ENCODE peak calls at places on chromosomes 12 and 14, in five cellular contexts. U is PC-3, O is H1, V is endothelial cell of umbilical vein, S is K562. G is an unnamed sample. For H3K79me2, the result is how much of the 10 kb centered on the place peaks cover.

GRCh38 chr14:71363961-71364360 is 456.7 kb downstream of the PCNX1 start:
- DNase-seq in S (no peak), U (no peak), V (no peak), O (no peak), G (no peak)

GRCh38 chr14:76091036-76091435 is 60.7 kb upstream of the GPATCH2L start:
- DNase-seq in S (peak), V (peak), O (no peak), U (peak), G (peak)

GRCh38 chr14:46985529-46986137 is 334.1 kb upstream of the RPL10L start:
- DNase-seq in O (no peak), V (no peak), S (no peak), U (peak), G (no peak)

GRCh38 chr14:100339757-100340453 is 16.8 kb downstream of the SLC25A47 start:
- DNase-seq in O (no peak), U (no peak), V (no peak), S (no peak), G (no peak)

GRCh38 chr12:53694746-53695145 is 18.9 kb upstream of the ATP5MC2 start:
- DNase-seq in U (no peak), S (no peak), V (no peak), O (no peak), G (peak)

GRCh38 chr12:82524020-82524419 is 162.7 kb upstream of the TMTC2 start:
- DNase-seq in V (no peak), U (peak), O (no peak), S (no peak), G (no peak)

GRCh38 chr14:105026789-105027563 is 6.1 kb upstream of the CDCA4 start:
- DNase-seq in V (no peak), O (no peak), S (no peak), U (peak), G (no peak)

GRCh38 chr14:83217492-83217891 is 1683.8 kb upstream of the SEL1L start:
- DNase-seq in O (no peak), V (no peak), S (no peak), U (peak), G (peak)

GRCh38 chr12:2084553-2085296 is 31.9 kb downstream of the CACNA1C start:
- DNase-seq in O (no peak), U (peak), S (no peak), V (no peak), G (no peak)

GRCh38 chr12:111753144-111753881 is 13.4 kb upstream of the ALDH2 start:
- DNase-seq in U (peak), O (no peak), V (peak), S (peak), G (peak)

GRCh38 chr14:33460119-33460518 is 490.8 kb downstream of the EGLN3 start:
- DNase-seq in O (no peak), S (no peak), U (no peak), V (no peak), G (no peak)

GRCh38 chr12:121915841-121916321 is 2.5 kb upstream of the CFAP251 start:
- DNase-seq in S (no peak), O (no peak), V (no peak), U (no peak), G (peak)

GRCh38 chr12:56808954-56809353 is 45.8 kb downstream of the HSD17B6 start:
- DNase-seq in V (no peak), S (no peak), U (peak), O (no peak), G (no peak)

GRCh38 chr14:79270361-79270760 is 940.9 kb downstream of the DIO2 start:
- DNase-seq in U (no peak), S (no peak), O (no peak), V (no peak), G (no peak)

GRCh38 chr14:54712371-54712998 is 145.6 kb downstream of the SAMD4A start:
- DNase-seq in S (no peak), U (peak), O (no peak), V (peak), G (no peak)

GRCh38 chr12:19846561-19846960 is 407.3 kb downstream of the AEBP2 start:
- DNase-seq in U (peak), O (no peak), S (no peak), V (peak), G (no peak)

GRCh38 chr14:80726211-80726610 is 215.3 kb downstream of the CEP128 start:
- DNase-seq in U (no peak), S (no peak), V (no peak), O (no peak), G (no peak)

GRCh38 chr12:5038781-5039311 is 4.8 kb upstream of the KCNA5 start:
- DNase-seq in O (no peak), S (no peak), V (no peak), U (no peak), G (no peak)

GRCh38 chr14:70821916-70822705 is 12.8 kb upstream of the MAP3K9 start:
- DNase-seq in O (no peak), U (peak), V (peak), S (peak), G (peak)

GRCh38 chr12:111438501-111438900 is 32.8 kb downstream of the SH2B3 start:
- DNase-seq in O (no peak), V (peak), S (no peak), U (peak), G (peak)

GRCh38 chr14:46782281-46782680 is 130.7 kb upstream of the RPL10L start:
- DNase-seq in S (no peak), U (no peak), O (no peak), V (no peak), G (no peak)

GRCh38 chr14:81396108-81396507 is 4.0 kb downstream of the STON2 start:
- DNase-seq in V (no peak), S (no peak), U (peak), O (no peak), G (no peak)

GRCh38 chr14:22283000-22283399 is 306.0 kb downstream of the DAD1 start:
- DNase-seq in U (peak), V (no peak), O (no peak), S (no peak), G (no peak)

GRCh38 chr14:69046468-69046867 is 67.4 kb upstream of the ACTN1 start:
- DNase-seq in U (no peak), V (peak), S (no peak), O (no peak), G (no peak)

GRCh38 chr12:120118710-120119097 is 2.2 kb upstream of the RAB35 start:
- DNase-seq in S (no peak), U (peak), O (no peak), V (peak), G (no peak)

GRCh38 chr12:51864701-51865469 is 16.4 kb upstream of the FIGNL2 start:
- DNase-seq in O (no peak), U (no peak), V (no peak), S (no peak), G (peak)

GRCh38 chr12:120376890-120377572 is 8.1 kb upstream of the MSI1 start:
- DNase-seq in O (no peak), V (no peak), U (no peak), S (no peak), G (no peak)

GRCh38 chr14:50397461-50398196 is 948 bp upstream of the CDKL1 start:
- DNase-seq in S (no peak), U (peak), O (no peak), V (no peak), G (peak)

GRCh38 chr12:109093022-109093918 is at the start of gene ALKBH2:
- DNase-seq in S (peak), U (peak), V (peak), O (peak), G (peak)

GRCh38 chr12:56723889-56724659 is 1.0 kb downstream of the NACA start:
- DNase-seq in O (no peak), U (peak), V (peak), S (no peak), G (peak)

GRCh38 chr12:110077769-110078168 is 29.4 kb upstream of the C12orf76 start:
- DNase-seq in U (no peak), V (no peak), S (peak), O (no peak), G (no peak)

GRCh38 chr12:89544730-89545184 is 18.9 kb upstream of the POC1B start:
- DNase-seq in S (no peak), U (no peak), V (peak), O (no peak), G (peak)

GRCh38 chr12:87848248-87848868 is 180.8 kb downstream of the C12orf50 start:
- DNase-seq in V (peak), O (no peak), U (peak), S (peak), G (peak)

GRCh38 chr12:108622425-108622824 is 11.3 kb downstream of the SELPLG start:
- DNase-seq in O (no peak), S (peak), U (no peak), V (peak), G (peak)

GRCh38 chr14:93231129-93231979 is 24.3 kb downstream of the UBR7 start:
- DNase-seq in O (no peak), S (no peak), U (peak), V (peak), G (no peak)

GRCh38 chr14:79295385-79295784 is 915.9 kb downstream of the DIO2 start:
- DNase-seq in V (no peak), U (no peak), O (no peak), S (no peak), G (no peak)

GRCh38 chr12:91224411-91224810 is 41.8 kb upstream of the DCN start:
- DNase-seq in O (no peak), S (no peak), V (no peak), U (no peak), G (no peak)
- H3K79me2 ChIP-seq in O (under half), S (under half), V (under half), U (under half), G (under half)

DNA sequence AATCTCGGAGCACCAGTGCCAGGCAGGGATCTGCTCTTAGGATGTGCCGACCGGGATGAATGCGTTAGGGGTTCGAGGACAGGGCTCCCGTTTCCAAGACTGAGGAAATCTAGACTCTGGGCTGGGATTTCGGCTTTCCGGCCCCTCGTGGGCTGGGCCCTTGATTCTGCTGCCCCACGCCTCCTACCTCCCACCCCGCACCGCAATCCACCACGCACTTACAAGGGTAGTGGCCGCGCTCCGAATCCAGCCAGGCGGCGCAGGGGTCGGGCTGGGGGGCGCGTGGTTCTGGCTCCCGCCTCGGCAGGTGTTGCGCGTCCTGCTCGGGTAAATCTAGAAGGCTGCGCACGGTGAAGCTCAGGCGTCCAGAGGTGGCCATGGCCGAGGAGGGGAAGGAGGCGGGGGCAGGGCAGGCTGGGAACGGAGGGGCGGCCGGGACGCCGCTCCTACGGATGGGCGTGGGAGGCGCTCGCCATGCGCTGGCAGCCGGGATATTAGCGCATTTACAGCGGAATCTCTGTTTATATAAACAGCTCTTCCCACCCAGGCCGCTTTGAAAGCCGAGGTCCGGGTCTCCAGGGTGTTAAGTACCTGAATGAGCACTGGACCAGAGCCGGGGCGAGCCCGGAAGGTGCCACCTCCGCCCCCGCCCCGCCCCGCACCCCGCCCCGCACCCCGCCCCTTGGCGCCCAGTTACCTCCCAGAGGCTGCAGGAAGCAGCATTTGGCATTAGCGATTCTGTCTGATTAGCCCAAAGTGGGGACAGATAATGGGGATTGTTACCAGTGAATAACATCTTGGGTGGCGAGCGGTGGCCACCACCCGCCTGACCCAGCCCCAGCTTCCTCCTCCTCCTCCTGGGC is at the start of gene NKX2-8:
- DNase-seq in U (no peak), V (no peak), O (no peak), S (peak), G (peak)
- TF ChIP-seq EZH2 in U (no peak), V (peak), O (no peak), S (no peak), G (peak)

GRCh38 chr12:126772171-126772864 is 1494.7 kb upstream of the TMEM132C start:
- DNase-seq in O (no peak), V (no peak), U (peak), S (peak), G (no peak)

GRCh38 chr12:126773491-126773890 is 1493.5 kb upstream of the TMEM132C start:
- DNase-seq in S (no peak), U (no peak), V (no peak), O (no peak), G (no peak)

GRCh38 chr12:126773012-126773411 is 1494.0 kb upstream of the TMEM132C start:
- DNase-seq in U (no peak), O (no peak), S (no peak), V (no peak), G (no peak)

GRCh38 chr12:126780343-126780742 is 1486.6 kb upstream of the TMEM132C start:
- DNase-seq in U (no peak), V (no peak), O (no peak), S (no peak), G (no peak)

GRCh38 chr12:126776047-126776446 is 1490.9 kb upstream of the TMEM132C start:
- DNase-seq in V (no peak), O (no peak), S (no peak), U (peak), G (no peak)
- H3K79me2 ChIP-seq in V (under half), O (under half), S (under half), U (under half), G (under half)

DNA sequence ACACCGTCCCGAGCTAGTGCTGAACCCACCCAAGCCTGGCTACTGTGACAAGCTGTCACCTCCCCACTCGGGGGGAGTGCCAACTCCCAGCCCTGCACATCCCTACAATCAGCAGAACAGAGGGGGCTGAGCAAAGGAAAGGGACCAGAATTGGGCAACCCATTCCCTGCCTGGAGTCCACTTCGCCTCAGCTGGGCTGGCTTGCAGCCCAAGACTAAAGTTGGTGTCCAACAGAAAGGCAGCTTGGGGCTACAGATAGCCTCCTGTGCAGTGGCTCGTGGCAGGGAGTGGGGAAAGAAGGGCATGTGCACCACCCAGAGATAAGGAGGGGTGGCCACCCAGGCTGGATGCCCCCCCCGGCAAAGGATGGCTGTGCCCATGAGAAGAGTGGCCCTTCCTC is 16.9 kb downstream of the AHSA1 start:
- DNase-seq in V (no peak), U (no peak), O (no peak), S (no peak), G (no peak)
- TF ChIP-seq EZH2 in V (no peak), U (no peak), O (no peak), S (no peak), G (no peak)

DNA sequence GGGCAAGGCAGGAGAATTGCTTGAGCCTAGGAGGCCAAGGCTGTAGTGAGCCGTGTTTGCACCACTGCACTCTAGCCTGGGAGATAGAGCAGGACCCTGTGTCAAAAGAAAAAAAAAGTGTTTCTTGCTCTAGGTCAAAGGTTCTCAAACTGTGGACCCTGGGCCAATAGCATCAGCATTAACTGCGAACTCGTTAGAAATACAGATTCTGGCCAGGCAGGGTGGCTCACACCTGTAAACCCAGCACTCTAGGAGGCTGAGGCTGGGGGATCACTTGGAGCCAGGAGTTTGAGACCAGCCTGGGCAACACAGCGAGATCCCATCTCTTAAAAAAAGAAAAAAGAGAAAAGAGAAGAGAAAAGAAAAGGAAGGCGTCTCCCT is 858 bp downstream of the RILPL2 start:
- DNase-seq in S (no peak), V (no peak), U (no peak), O (no peak), G (no peak)
- H3K79me2 ChIP-seq in S (under half), V (under half), U (under half), O (under half), G (under half)

GRCh38 chr12:49086116-49086515 is 8.5 kb downstream of the DHH start:
- DNase-seq in S (no peak), O (no peak), U (no peak), V (no peak), G (no peak)

GRCh38 chr12:49089831-49090773 is 4.5 kb downstream of the DHH start:
- DNase-seq in V (peak), O (no peak), U (peak), S (peak), G (peak)

GRCh38 chr12:49091056-49091835 is 3.4 kb downstream of the DHH start:
- DNase-seq in S (no peak), V (no peak), O (no peak), U (no peak), G (peak)

GRCh38 chr12:49088190-49088931 is 6.2 kb downstream of the DHH start:
- DNase-seq in S (peak), V (peak), O (no peak), U (peak), G (peak)

GRCh38 chr12:49088932-49089330 is 5.7 kb downstream of the DHH start:
- DNase-seq in O (no peak), U (no peak), S (no peak), V (no peak), G (no peak)
- TF ChIP-seq EZH2 in O (no peak), U (no peak), S (no peak), V (no peak), G (no peak)

GRCh38 chr14:102829106-102829505 is 51.9 kb downstream of the TRAF3 start:
- DNase-seq in U (no peak), S (no peak), V (no peak), O (no peak), G (no peak)
- H3K79me2 ChIP-seq in U (half or more), S (under half), V (under half), O (under half), G (under half)